ENCODE peak calls at places on chromosomes 12 and 14, in seven cellular contexts. U, K, P, B, M, D and W are unnamed samples.
A peak's percentile ranks its signal among the peaks of the same experiment; 100 is the strongest.

GRCh38 chr12:49089831-49090773 is 4.5 kb downstream of the DHH start:
- DNase-seq in D (no peak), M (peak; percentile 76), B (no peak), P (no peak), K (no peak), U (peak; percentile 94), W (no peak)

GRCh38 chr12:51378749-51379148 is 12.5 kb downstream of the GALNT6 start:
- DNase-seq in U (no peak), M (no peak), P (no peak), D (no peak), B (no peak), K (no peak), W (no peak)

GRCh38 chr12:97977870-97978269 is 515.3 kb downstream of the RMST start:
- DNase-seq in U (no peak), K (no peak), B (no peak), P (no peak), D (no peak), M (peak; percentile 16), W (no peak)

GRCh38 chr14:94722397-94722796 is 47.5 kb downstream of the GSC start:
- DNase-seq in P (no peak), D (no peak), M (no peak), K (no peak), U (no peak), B (no peak), W (no peak)

GRCh38 chr14:101009531-101009930 is 106.0 kb upstream of the RTL1 start:
- DNase-seq in U (no peak), M (no peak), D (no peak), B (no peak), K (no peak), P (no peak), W (no peak)

GRCh38 chr14:71621966-71622365 is 310.3 kb upstream of the RGS6 start:
- DNase-seq in D (no peak), M (no peak), P (no peak), U (no peak), K (no peak), B (no peak), W (no peak)

GRCh38 chr14:101808020-101808641 is 46.6 kb downstream of the PPP2R5C start:
- DNase-seq in K (peak; percentile 39), P (no peak), B (peak; percentile 24), M (peak; percentile 60), U (peak; percentile 69), D (no peak), W (no peak)

GRCh38 chr12:98499668-98500456 is 15.5 kb upstream of the TMPO start:
- DNase-seq in P (no peak), B (no peak), D (no peak), K (no peak), M (no peak), U (no peak), W (no peak)

GRCh38 chr14:66804141-66804540 is 296.2 kb downstream of the GPHN start:
- DNase-seq in P (no peak), M (no peak), B (no peak), K (no peak), D (no peak), U (no peak), W (no peak)

GRCh38 chr12:49888461-49889151 is 15.1 kb downstream of the FAIM2 start:
- DNase-seq in B (no peak), M (no peak), D (no peak), K (no peak), P (no peak), U (no peak), W (no peak)

GRCh38 chr12:109934026-109934425 is 34.0 kb downstream of the TCHP start:
- DNase-seq in K (no peak), P (no peak), U (no peak), M (no peak), D (no peak), B (no peak), W (no peak)

GRCh38 chr12:110743571-110744093 is 941 bp upstream of the PPP1CC start:
- DNase-seq in P (no peak), D (no peak), U (peak; percentile 49), K (no peak), M (peak; percentile 24), B (no peak), W (no peak)

GRCh38 chr12:66596189-66596588 is 82.7 kb downstream of the GRIP1 start:
- DNase-seq in B (no peak), M (no peak), P (no peak), U (no peak), D (no peak), K (no peak), W (no peak)

GRCh38 chr12:92030618-92031017 is 115.0 kb downstream of the BTG1 start:
- DNase-seq in B (no peak), P (no peak), K (no peak), M (no peak), D (peak; percentile 88), U (peak; percentile 53), W (no peak)

GRCh38 chr12:40314927-40315326 is 90.1 kb downstream of the LRRK2 start:
- DNase-seq in U (no peak), B (no peak), D (no peak), K (no peak), P (no peak), M (no peak), W (no peak)

GRCh38 chr12:7605900-7606465 is 59.7 kb downstream of the APOBEC1 start:
- DNase-seq in U (peak; percentile 12), K (no peak), P (no peak), B (no peak), D (no peak), M (no peak), W (no peak)

GRCh38 chr12:7601407-7601806 is 64.3 kb downstream of the APOBEC1 start:
- DNase-seq in D (no peak), K (no peak), B (no peak), M (no peak), P (no peak), U (no peak), W (no peak)

GRCh38 chr12:7602287-7602686 is 63.4 kb downstream of the APOBEC1 start:
- DNase-seq in B (no peak), M (no peak), K (no peak), U (peak; percentile 9), P (no peak), D (no peak), W (no peak)
- TF ChIP-seq TAF1 in B (no peak), M (no peak), K (no peak), U (no peak), P (no peak), D (no peak), W (no peak)

GRCh38 chr12:124702736-124703135 is 135.3 kb upstream of the NCOR2 start:
- DNase-seq in P (no peak), M (no peak), D (no peak), K (no peak), U (no peak), B (no peak), W (no peak)

GRCh38 chr12:124700810-124701594 is 133.6 kb upstream of the NCOR2 start:
- DNase-seq in M (no peak), K (no peak), D (no peak), U (no peak), P (no peak), B (no peak), W (no peak)

GRCh38 chr12:124705545-124706138 is 138.2 kb upstream of the NCOR2 start:
- DNase-seq in K (no peak), U (no peak), D (no peak), M (no peak), P (no peak), B (no peak), W (no peak)

GRCh38 chr12:124704619-124705018 is 137.2 kb upstream of the NCOR2 start:
- DNase-seq in P (no peak), U (no peak), B (no peak), K (no peak), M (no peak), D (no peak), W (no peak)

DNA sequence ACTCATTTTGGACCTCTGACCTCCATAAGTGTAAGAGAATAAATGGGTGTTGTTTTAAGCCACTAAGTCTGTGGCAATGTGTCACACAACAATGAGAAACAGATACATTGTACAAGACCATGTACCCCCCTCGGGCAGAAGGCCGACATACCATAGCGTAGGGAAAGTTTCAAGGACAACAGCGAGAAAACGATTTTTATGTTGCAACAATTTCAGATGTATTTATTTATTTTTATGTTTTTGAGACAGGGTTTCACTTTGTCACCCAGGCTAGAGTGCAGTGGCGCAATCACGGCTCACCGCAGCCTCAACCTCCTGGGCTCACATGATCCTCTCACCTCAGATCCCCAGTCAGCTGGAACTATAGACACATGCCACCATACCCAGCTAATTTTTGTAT is 136.4 kb upstream of the NCOR2 start:
- DNase-seq in K (no peak), D (no peak), U (no peak), P (no peak), B (peak; percentile 67), M (no peak), W (no peak)
- TF ChIP-seq TAF1 in K (no peak), D (no peak), U (no peak), P (no peak), B (no peak), M (no peak), W (no peak)

GRCh38 chr12:84763112-84763511 is 149.5 kb downstream of the SLC6A15 start:
- DNase-seq in K (no peak), B (no peak), D (no peak), M (no peak), P (no peak), U (no peak), W (no peak)

GRCh38 chr12:84764006-84764405 is 148.6 kb downstream of the SLC6A15 start:
- DNase-seq in U (no peak), B (no peak), K (no peak), M (no peak), P (no peak), D (no peak), W (no peak)

GRCh38 chr12:84766375-84766774 is 146.2 kb downstream of the SLC6A15 start:
- DNase-seq in U (no peak), M (no peak), B (no peak), K (no peak), P (no peak), D (no peak), W (no peak)

GRCh38 chr12:84772281-84772680 is 140.3 kb downstream of the SLC6A15 start:
- DNase-seq in M (no peak), P (no peak), B (no peak), D (no peak), U (no peak), K (no peak), W (no peak)

DNA sequence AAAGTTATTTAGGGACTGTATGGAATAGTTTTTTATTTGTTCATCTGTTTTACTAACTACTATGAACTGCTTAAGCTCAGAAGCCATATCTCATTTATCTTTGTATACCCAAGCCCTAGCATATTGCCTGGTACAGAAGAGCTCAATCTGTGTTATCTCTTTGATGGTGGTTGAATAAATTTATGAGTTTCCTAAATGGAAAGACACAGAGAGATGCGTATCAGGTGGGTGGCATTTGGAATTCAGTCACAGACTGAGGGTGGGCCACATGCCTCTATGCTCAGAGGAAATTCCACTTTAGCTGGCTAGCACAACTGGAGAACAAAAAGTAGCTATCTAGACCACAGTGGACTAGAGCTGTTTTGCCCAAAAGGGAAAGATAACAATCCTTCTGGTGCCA is 145.5 kb downstream of the SLC6A15 start:
- DNase-seq in M (peak; percentile 38), P (no peak), K (no peak), U (no peak), B (no peak), D (no peak), W (no peak)
- TF ChIP-seq TAF1 in M (no peak), P (no peak), K (no peak), U (no peak), B (no peak), D (no peak), W (no peak)

DNA sequence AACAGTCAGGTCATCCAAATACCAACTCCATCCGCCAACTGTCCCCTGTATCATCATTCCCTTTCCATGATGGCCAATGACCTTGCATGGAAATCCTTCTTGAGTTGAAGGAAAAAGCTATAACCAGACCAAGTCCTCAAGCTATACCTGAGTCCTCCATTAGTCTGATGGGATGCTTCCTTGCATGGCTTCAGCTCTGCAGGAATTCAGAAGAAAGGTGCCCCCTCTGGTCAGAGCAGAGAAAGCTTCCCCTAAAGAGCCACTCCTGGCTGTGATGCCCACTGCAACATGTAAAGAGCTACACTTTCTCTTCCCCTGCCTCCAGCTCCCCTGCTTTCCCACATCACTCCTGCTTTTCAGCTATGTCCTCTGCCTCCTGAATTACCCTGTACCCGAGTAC is 43.1 kb upstream of the FKBP4 start:
- DNase-seq in B (no peak), M (peak; percentile 32), D (no peak), U (no peak), K (no peak), P (no peak), W (no peak)
- TF ChIP-seq TAF1 in B (no peak), M (no peak), D (no peak), U (no peak), K (no peak), P (no peak), W (no peak)